ENCODE peak calls at places on chromosomes 3 and 15, in seven cellular contexts. Y, M, J, Z, P, L and Q are unnamed samples.

GRCh38 chr3:39189648-39190269 is 2.6 kb downstream of the XIRP1 start:
- DNase-seq in Z (no peak), P (peak), J (no peak), M (peak), L (no peak), Y (peak), Q (peak)

GRCh38 chr3:159814161-159814560 is 174.5 kb upstream of the IL12A start:
- DNase-seq in Y (no peak), J (no peak), L (no peak), P (no peak), Z (no peak), M (no peak), Q (no peak)

GRCh38 chr15:91289324-91289723 is 189.3 kb downstream of the SV2B start:
- DNase-seq in L (no peak), Z (no peak), Y (no peak), J (no peak), P (peak), M (no peak), Q (no peak)

GRCh38 chr3:114706591-114707224 is 412.9 kb downstream of the TIGIT start:
- DNase-seq in Z (peak), P (no peak), J (no peak), M (peak), L (no peak), Y (no peak), Q (no peak)

GRCh38 chr15:46309914-46310313 is 675.1 kb downstream of the SQOR start:
- DNase-seq in P (no peak), J (no peak), Y (no peak), L (no peak), M (no peak), Z (no peak), Q (no peak)

GRCh38 chr15:31302029-31302657 is 24.5 kb upstream of the KLF13 start:
- DNase-seq in Z (no peak), J (no peak), P (no peak), Y (peak), L (peak), M (peak), Q (no peak)

GRCh38 chr15:62343397-62343796 is 178.3 kb upstream of the C2CD4B start:
- DNase-seq in L (no peak), Z (no peak), J (no peak), P (no peak), Y (no peak), M (no peak), Q (no peak)

GRCh38 chr3:195247086-195247862 is 23.7 kb downstream of the XXYLT1 start:
- DNase-seq in Y (no peak), J (peak), M (peak), L (peak), Z (no peak), P (no peak), Q (no peak)

GRCh38 chr3:111080357-111080937 is 8.8 kb downstream of the NECTIN3 start:
- DNase-seq in Y (no peak), Z (no peak), M (no peak), J (no peak), L (no peak), P (no peak), Q (no peak)

GRCh38 chr3:66478923-66479322 is 21.9 kb downstream of the LRIG1 start:
- DNase-seq in Z (no peak), Y (no peak), L (no peak), M (no peak), P (no peak), J (no peak), Q (no peak)

GRCh38 chr15:64775551-64776401 is at the start of gene RBPMS2:
- DNase-seq in Y (peak), Z (no peak), J (peak), P (no peak), M (no peak), L (no peak), Q (peak)

GRCh38 chr15:89461386-89461785 is 35.0 kb downstream of the RHCG start:
- DNase-seq in Z (no peak), M (no peak), J (no peak), P (no peak), L (no peak), Y (no peak), Q (no peak)

GRCh38 chr15:59587085-59587826 is 24.3 kb upstream of the GCNT3 start:
- DNase-seq in L (no peak), Y (no peak), M (no peak), Z (no peak), J (no peak), P (no peak), Q (no peak)

GRCh38 chr3:169575381-169575780 is 88.1 kb downstream of the MECOM start:
- DNase-seq in P (no peak), J (no peak), M (no peak), Y (no peak), Z (no peak), L (no peak), Q (no peak)

GRCh38 chr3:40598962-40599361 is 74.2 kb downstream of the ZNF621 start:
- DNase-seq in Y (no peak), M (no peak), J (no peak), L (no peak), P (no peak), Z (no peak), Q (no peak)

GRCh38 chr15:40952901-40953712 is at the start of gene CHAC1:
- DNase-seq in Y (peak), L (peak), P (peak), M (peak), Z (peak), J (peak), Q (peak)

GRCh38 chr15:51322622-51323296 is 15.6 kb downstream of the CYP19A1 start:
- DNase-seq in Y (no peak), P (no peak), Z (no peak), M (peak), J (peak), L (no peak), Q (no peak)

GRCh38 chr3:68972358-68972979 is 40.1 kb upstream of the TAFA4 start:
- DNase-seq in Y (peak), J (peak), P (peak), M (peak), L (peak), Z (peak), Q (peak)

GRCh38 chr3:98021821-98022220 is 13.3 kb downstream of the GABRR3 start:
- DNase-seq in P (no peak), M (no peak), J (no peak), Y (no peak), Z (no peak), L (no peak), Q (no peak)

GRCh38 chr15:82804575-82804949 is 1.3 kb downstream of the FSD2 start:
- DNase-seq in J (no peak), M (no peak), P (no peak), Y (no peak), L (no peak), Z (no peak), Q (no peak)

GRCh38 chr15:58441376-58442070 is 9.7 kb downstream of the LIPC start:
- DNase-seq in Y (no peak), L (no peak), M (no peak), P (no peak), J (no peak), Z (peak), Q (no peak)

GRCh38 chr15:64344651-64345262 is 11.2 kb downstream of the CSNK1G1 start:
- DNase-seq in L (no peak), P (no peak), M (no peak), Y (no peak), Z (no peak), J (no peak), Q (no peak)

GRCh38 chr3:70053293-70053692 is 53.8 kb downstream of the SAMMSON start:
- DNase-seq in Y (no peak), P (no peak), M (no peak), J (no peak), Z (no peak), L (no peak), Q (no peak)

GRCh38 chr15:72724028-72724427 is 38.0 kb downstream of the BBS4 start:
- DNase-seq in Z (no peak), L (no peak), Y (no peak), J (no peak), M (no peak), P (no peak), Q (no peak)

GRCh38 chr3:36743821-36744220 is 20.5 kb downstream of the DCLK3 start:
- DNase-seq in L (no peak), P (no peak), J (no peak), Z (no peak), Y (no peak), M (no peak), Q (no peak)

GRCh38 chr15:83698294-83698693 is 44.4 kb downstream of the ADAMTSL3 start:
- DNase-seq in P (no peak), L (no peak), Z (no peak), Y (no peak), J (peak), M (peak), Q (no peak)

GRCh38 chr3:52873433-52874159 is 23.8 kb downstream of the STIMATE start:
- DNase-seq in Z (no peak), J (no peak), L (no peak), Y (no peak), P (no peak), M (no peak), Q (no peak)

GRCh38 chr3:93867425-93867824 is 106.3 kb downstream of the PROS1 start:
- DNase-seq in Z (no peak), L (no peak), Y (no peak), P (no peak), M (no peak), J (no peak), Q (no peak)

GRCh38 chr15:66287461-66288055 is 5.8 kb upstream of the DIS3L start:
- DNase-seq in Y (no peak), L (no peak), M (no peak), Z (no peak), J (no peak), P (no peak), Q (no peak)

GRCh38 chr3:45777111-45777752 is 19.1 kb downstream of the SLC6A20 start:
- DNase-seq in M (peak), P (no peak), L (peak), Y (no peak), J (no peak), Z (no peak), Q (no peak)

GRCh38 chr3:65925254-65925954 is 113.3 kb downstream of the MAGI1 start:
- DNase-seq in M (no peak), Z (no peak), P (no peak), Y (no peak), L (no peak), J (no peak), Q (no peak)

GRCh38 chr3:34869696-34870095 is 769.6 kb upstream of the ARPP21 start:
- DNase-seq in J (no peak), Y (no peak), Z (no peak), M (no peak), L (no peak), P (peak), Q (no peak)

GRCh38 chr15:79265167-79265566 is 17.4 kb upstream of the ANKRD34C start:
- DNase-seq in M (no peak), P (no peak), L (no peak), Z (no peak), Y (no peak), J (no peak), Q (no peak)

GRCh38 chr3:134711284-134711683 is 60.5 kb upstream of the KY start:
- DNase-seq in Y (no peak), P (no peak), J (no peak), L (no peak), Z (no peak), M (no peak), Q (no peak)

GRCh38 chr3:167940241-167940640 is 155.5 kb downstream of the GOLIM4 start:
- DNase-seq in L (no peak), M (no peak), Z (no peak), Y (no peak), P (no peak), J (no peak), Q (no peak)

GRCh38 chr15:100849021-100849831 is 30.4 kb upstream of the ALDH1A3 start:
- DNase-seq in M (no peak), L (peak), Y (peak), P (no peak), Z (no peak), J (peak), Q (peak)

GRCh38 chr3:179969525-179969924 is 67.2 kb downstream of the PEX5L start:
- DNase-seq in J (no peak), L (no peak), Y (no peak), P (no peak), Z (no peak), M (no peak), Q (no peak)

GRCh38 chr15:47839233-47839867 is 122.0 kb downstream of the SEMA6D start:
- DNase-seq in Z (no peak), J (no peak), P (peak), M (no peak), Y (no peak), L (no peak), Q (no peak)

DNA sequence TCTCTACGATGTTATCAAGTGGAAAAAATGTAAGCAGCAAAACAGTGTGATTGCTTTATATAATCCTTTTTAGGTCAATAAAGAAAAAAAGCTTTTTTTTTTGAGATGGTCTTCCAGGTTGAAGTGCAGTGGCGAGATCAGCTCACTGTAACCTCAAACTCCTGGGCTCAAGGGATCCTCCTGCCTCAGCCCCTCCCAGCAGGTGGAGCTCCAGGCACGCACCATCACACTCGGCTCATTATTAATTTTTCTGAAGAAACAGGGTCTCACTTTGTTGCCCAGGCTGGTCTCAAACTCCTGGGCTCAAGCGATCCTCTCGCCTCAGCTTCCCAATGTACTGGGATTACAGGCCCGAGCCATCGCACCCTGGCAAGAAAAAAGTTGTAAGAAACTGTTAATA is 17.3 kb downstream of the RNF168 start:
- DNase-seq in Y (no peak), P (no peak), J (no peak), Z (no peak), M (no peak), L (no peak), Q (no peak)
- TF ChIP-seq CTCF in Y (peak), P (no peak), J (peak), Z (peak), M (no peak), L (peak), Q (peak)

DNA sequence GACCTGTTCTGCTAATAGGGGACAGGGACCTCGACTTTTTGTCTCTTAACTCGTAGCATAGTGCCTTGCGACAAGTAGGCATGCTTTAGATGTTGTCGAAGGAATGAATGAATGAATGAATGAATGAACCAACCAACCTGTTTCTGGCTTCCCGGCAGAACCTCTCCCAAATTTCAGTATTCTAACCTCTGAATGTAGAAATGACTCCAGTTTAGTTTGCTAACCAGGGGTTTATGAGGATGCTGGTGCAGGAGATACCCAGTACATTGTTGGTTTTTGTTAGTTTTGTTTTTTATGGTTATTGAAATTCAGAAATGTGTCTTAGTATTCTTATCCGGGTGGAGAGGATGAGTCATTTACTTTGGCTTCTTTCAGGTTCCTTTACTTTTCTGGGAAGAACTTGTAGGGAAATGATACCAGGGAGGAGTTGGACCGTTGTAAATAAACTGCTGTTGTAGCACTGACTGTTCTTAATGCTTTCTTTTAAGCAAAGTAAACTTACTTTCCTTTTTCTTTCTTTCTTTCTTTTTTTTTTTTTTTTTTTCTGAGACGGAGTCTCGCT is 29.6 kb upstream of the EHHADH start:
- DNase-seq in J (no peak), L (no peak), Z (no peak), P (no peak), Y (no peak), M (no peak), Q (no peak)
- TF ChIP-seq CTCF in J (no peak), L (no peak), Z (no peak), P (no peak), Y (no peak), M (no peak), Q (no peak)

DNA sequence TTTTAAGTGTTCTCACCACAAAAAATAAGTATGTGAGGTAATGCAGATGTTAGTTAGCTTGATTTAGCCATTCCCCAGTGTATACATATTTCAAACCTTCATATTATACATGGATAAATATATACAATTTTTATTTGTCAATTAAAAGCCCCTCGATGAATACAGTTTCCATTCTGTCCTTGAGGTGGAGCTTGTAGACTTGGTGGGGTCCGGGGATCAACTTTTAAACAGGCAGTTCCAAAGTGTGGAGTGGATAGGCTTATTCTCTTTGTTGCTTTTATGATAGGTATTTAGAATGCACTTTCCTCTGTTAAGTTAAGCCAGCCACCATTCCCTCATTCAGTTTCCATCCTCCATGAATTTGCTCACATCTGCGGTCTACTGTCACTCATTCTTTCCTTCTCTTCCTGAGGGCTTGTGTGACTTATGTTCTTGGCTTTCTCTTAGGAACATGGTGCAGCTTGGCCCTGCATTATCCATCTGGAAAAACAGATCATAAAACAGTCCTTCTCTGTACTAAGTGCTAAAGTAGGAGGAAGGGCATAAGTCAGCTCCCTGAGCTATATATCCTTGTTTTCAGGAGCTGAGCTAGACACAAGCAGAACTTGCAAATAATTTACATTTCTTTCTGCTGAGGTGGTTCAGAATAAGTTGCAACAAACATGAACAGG is 149.1 kb downstream of the NFKBIZ start:
- DNase-seq in P (no peak), M (no peak), J (no peak), Y (no peak), L (no peak), Z (no peak), Q (no peak)
- TF ChIP-seq CTCF in P (no peak), M (no peak), J (no peak), Y (no peak), L (no peak), Z (peak), Q (no peak)

DNA sequence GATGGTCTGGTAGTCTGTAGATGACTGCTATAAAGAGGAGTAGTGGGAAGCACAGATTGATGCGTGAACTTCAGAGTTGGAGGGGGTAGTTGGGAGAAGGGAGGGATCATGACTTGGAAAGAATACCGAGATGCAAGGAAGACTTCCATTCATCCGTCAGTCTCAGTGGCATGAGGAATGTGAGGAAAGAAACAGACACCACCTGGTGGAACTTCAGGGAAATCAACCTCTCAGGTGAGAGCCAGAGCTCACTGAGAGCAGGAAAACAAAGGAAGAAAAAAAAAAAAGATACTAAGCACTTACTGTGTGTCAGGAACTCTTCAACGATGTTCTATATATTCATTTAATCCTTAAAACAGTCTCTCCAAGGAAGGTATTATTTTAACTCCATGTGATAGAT is 172.4 kb downstream of the OXSM start:
- DNase-seq in J (no peak), Z (no peak), Y (no peak), L (no peak), M (no peak), P (no peak), Q (no peak)
- TF ChIP-seq CTCF in J (no peak), Z (no peak), Y (peak), L (peak), M (no peak), P (no peak), Q (peak)

GRCh38 chr3:15815696-15816095 is 17.9 kb upstream of the ANKRD28 start:
- DNase-seq in Y (no peak), M (no peak), Z (peak), J (no peak), P (no peak), L (no peak), Q (no peak)
- TF ChIP-seq CTCF in Y (no peak), M (peak), Z (no peak), J (peak), P (peak), L (peak), Q (peak)

DNA sequence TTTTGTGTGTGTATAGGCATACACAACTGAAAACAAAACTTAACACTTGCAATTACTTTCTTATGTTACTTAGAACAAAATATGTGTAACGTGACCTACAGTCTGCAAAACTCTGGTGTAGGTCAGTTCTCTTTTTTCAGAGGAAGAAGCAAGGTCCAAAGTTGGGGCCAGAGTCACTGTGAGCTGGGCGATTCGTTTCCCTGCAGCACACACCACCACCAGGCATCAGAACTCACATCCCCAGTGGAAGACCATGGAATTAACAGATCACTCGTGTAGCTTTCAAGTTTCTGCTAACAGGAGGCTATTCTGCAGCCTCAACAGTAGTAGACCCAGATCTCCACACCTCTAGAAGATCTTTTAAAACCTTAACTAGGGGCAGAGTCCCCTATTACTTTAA is 25.8 kb downstream of the ANP32A start:
- DNase-seq in P (no peak), Z (no peak), Y (no peak), M (no peak), J (no peak), L (no peak), Q (no peak)
- TF ChIP-seq CTCF in P (no peak), Z (no peak), Y (no peak), M (no peak), J (peak), L (peak), Q (no peak)